ENCODE peak calls at places on chromosomes 12 and 14, in four cellular contexts. C is smooth muscle cell of the brain vasculature, A is ELF-1, W is left ventricle myocardium inferior. T is an unnamed sample.

GRCh38 chr14:51097287-51097686 is 2.4 kb upstream of the TRIM9 start:
- DNase-seq in A (no peak), C (no peak), W (no peak), T (no peak)

GRCh38 chr12:5273709-5274108 is 158.2 kb upstream of the NTF3 start:
- DNase-seq in C (no peak), W (no peak), A (peak; percentile 86), T (no peak)

GRCh38 chr12:10802587-10802986 is at the start of gene TAS2R7:
- DNase-seq in C (no peak), A (no peak), W (no peak), T (no peak)

GRCh38 chr14:34536951-34537676 is 2.4 kb downstream of the EAPP start:
- DNase-seq in A (peak; percentile 34), W (no peak), C (no peak), T (peak; percentile 64)

GRCh38 chr14:72610096-72610830 is 283.6 kb downstream of the DPF3 start:
- DNase-seq in A (no peak), C (no peak), W (no peak), T (no peak)

GRCh38 chr14:104925941-104926609 is 1.4 kb downstream of the PLD4 start:
- DNase-seq in W (no peak), C (no peak), A (no peak), T (no peak)

GRCh38 chr12:45575417-45575816 is 154.1 kb upstream of the ARID2 start:
- DNase-seq in C (no peak), W (no peak), A (no peak), T (no peak)

GRCh38 chr12:2347844-2348476 is 295.2 kb downstream of the CACNA1C start:
- DNase-seq in C (no peak), W (no peak), A (peak; percentile 51), T (no peak)

GRCh38 chr12:49000346-49000745 is 1.2 kb upstream of the DDN start:
- DNase-seq in A (no peak), C (no peak), W (no peak), T (no peak)

GRCh38 chr12:79298511-79298910 is 392.3 kb downstream of the PAWR start:
- DNase-seq in W (no peak), A (no peak), C (no peak), T (no peak)

T was measured in astrocyte of the cerebellum.